ENCODE peak calls at places on chromosomes 11 and 22, in six cellular contexts. K is H1, G is GM12892, R is K562, U is GM12878, Q is HepG2. E is an unnamed sample.
A peak's percentile ranks its signal among the peaks of the same experiment; 100 is the strongest.

GRCh38 chr22:45531441-45531840 is 28.8 kb downstream of the FBLN1 start:
- DNase-seq in K (no peak), G (no peak), R (no peak), U (no peak), Q (no peak), E (no peak)

GRCh38 chr11:126589492-126589803 is 234.0 kb downstream of the ST3GAL4 start:
- DNase-seq in K (no peak), G (no peak), R (no peak), U (no peak), Q (no peak), E (no peak)

GRCh38 chr11:120547871-120548681 is 36.5 kb downstream of the GRIK4 start:
- DNase-seq in K (no peak), G (no peak), R (no peak), U (no peak), Q (peak; percentile 91), E (no peak)

GRCh38 chr11:117839234-117839882 is 14.8 kb upstream of the FXYD2 start:
- DNase-seq in K (no peak), G (no peak), R (no peak), U (no peak), Q (no peak), E (no peak)

GRCh38 chr11:68663482-68664010 is 20.8 kb upstream of the GAL start:
- DNase-seq in K (no peak), G (no peak), R (no peak), U (no peak), Q (no peak), E (no peak)

GRCh38 chr11:130480721-130481140 is 32.3 kb downstream of the ADAMTS15 start:
- DNase-seq in K (no peak), G (no peak), R (no peak), U (no peak), Q (no peak), E (no peak)

GRCh38 chr11:112744041-112744440 is 217.2 kb upstream of the NCAM1 start:
- DNase-seq in K (no peak), G (no peak), R (no peak), U (no peak), Q (no peak), E (no peak)

GRCh38 chr11:131674051-131674755 is 303.8 kb downstream of the NTM start:
- DNase-seq in K (peak; percentile 50), G (peak; percentile 52), R (peak; percentile 76), U (no peak), Q (peak; percentile 21), E (peak; percentile 62)

GRCh38 chr22:23553922-23554870 is 25.9 kb downstream of the IGLL1 start:
- DNase-seq in K (no peak), G (no peak), R (no peak), U (no peak), Q (no peak), E (no peak)

GRCh38 chr11:112769170-112769569 is 192.1 kb upstream of the NCAM1 start:
- DNase-seq in K (no peak), G (no peak), R (no peak), U (no peak), Q (no peak), E (no peak)

GRCh38 chr22:11629661-11630385 is 3898.2 kb upstream of the OR11H1 start:
- DNase-seq in K (no peak), G (peak; percentile 19), R (no peak), U (no peak), Q (no peak), E (no peak)

GRCh38 chr11:29282088-29282487 is 734.7 kb downstream of the KCNA4 start:
- DNase-seq in K (no peak), G (no peak), R (no peak), U (no peak), Q (peak; percentile 69), E (no peak)

GRCh38 chr22:43183496-43184263 is 3.3 kb downstream of the TTLL12 start:
- DNase-seq in K (no peak), G (no peak), R (peak; percentile 77), U (no peak), Q (peak; percentile 67), E (no peak)

GRCh38 chr22:43187171-43188099 is 501 bp upstream of the TTLL12 start:
- DNase-seq in K (peak; percentile 87), G (peak; percentile 98), R (peak; percentile 91), U (peak; percentile 88), Q (peak; percentile 87), E (peak; percentile 97)

GRCh38 chr22:43185860-43186261 is 1.1 kb downstream of the TTLL12 start:
- DNase-seq in K (no peak), G (no peak), R (no peak), U (no peak), Q (peak; percentile 45), E (no peak)

GRCh38 chr22:43188829-43189545 is 2.1 kb upstream of the TTLL12 start:
- DNase-seq in K (no peak), G (no peak), R (no peak), U (no peak), Q (peak; percentile 47), E (no peak)

DNA sequence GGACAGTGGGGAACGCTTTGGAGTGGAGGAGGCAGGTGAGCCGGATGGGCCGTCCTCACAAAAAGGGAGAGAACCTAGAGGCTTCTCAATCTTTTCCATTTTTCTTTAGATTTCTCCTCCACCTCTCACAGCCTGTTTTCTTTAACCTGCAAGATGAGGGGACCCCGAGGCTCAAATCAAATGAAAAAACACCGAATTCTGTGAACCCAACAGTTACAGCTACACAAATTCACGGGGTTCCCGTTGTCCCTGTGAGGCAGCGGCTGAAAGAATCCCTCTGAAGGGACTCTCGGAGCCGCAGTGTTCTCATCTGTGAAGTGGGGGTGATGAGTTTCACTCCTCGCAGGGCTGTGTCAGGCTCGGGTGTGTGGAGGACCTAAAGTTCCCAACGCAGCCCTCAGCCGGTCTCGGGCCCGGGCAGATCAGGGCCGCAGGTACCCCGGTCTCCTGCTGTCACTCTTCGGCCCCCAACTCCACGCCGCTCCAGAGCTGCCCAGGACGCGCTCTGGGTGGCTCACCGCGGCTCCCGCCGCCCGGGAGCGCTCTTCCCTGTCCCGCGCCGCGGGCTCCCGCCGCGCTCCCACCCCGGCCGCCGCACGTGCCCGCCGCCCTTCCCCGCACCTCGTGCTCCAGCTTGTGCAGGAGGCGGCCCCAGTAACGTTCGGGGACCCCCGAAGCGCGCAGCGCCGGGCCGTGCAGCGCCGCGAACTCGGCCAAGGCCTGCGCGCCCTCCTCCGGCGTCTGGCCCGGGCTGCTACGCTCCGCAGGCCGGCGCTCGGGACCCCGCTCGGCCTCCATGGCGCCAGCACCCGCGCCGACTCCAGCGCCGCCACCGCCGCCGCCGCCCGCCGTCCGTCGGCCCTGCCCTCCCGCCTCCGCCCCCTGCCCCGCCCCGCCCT is at the start of gene TTLL12:
- DNase-seq in K (no peak), G (peak; percentile 80), R (peak; percentile 69), U (no peak), Q (no peak), E (peak; percentile 84)
- TF ChIP-seq POLR2A in K (peak; percentile 48), G (peak; percentile 68), R (no peak), U (peak; percentile 75), Q (peak; percentile 64), E (peak; percentile 62)

DNA sequence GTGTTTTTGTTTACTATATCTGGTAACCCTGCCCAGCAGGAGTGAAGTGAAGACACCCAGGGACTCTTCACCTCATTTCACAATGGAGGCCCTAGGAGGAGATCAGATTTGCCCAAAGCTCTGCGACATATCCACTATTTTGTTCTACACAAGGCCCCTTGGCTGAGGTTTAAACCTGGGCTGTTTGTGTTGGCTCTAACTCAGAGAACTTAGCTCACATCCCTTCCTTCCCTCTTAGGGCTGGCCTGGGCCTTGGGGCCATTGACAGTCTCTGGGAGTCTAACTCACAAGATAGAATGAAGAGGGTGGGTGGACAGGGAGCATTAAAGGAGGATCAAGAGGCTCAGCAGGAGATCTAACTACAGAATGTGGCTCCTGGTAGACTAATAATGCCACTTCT is 8.2 kb upstream of the PLA2G3 start:
- DNase-seq in K (no peak), G (no peak), R (no peak), U (no peak), Q (no peak), E (no peak)
- TF ChIP-seq TAF1 in K (no peak), G (no peak), R (no peak), U (no peak), Q (no peak), E (no peak)

GRCh38 chr22:39468487-39469325 is 11.9 kb downstream of the MGAT3 start:
- DNase-seq in K (no peak), G (no peak), R (no peak), U (no peak), Q (no peak), E (no peak)

GRCh38 chr22:39469681-39470461 is 13.1 kb downstream of the MGAT3 start:
- DNase-seq in K (no peak), G (no peak), R (peak; percentile 27), U (no peak), Q (peak; percentile 75), E (no peak)

GRCh38 chr22:39467390-39467901 is 10.6 kb downstream of the MGAT3 start:
- DNase-seq in K (no peak), G (no peak), R (no peak), U (no peak), Q (no peak), E (no peak)

GRCh38 chr22:39470462-39471335 is 13.9 kb downstream of the MGAT3 start:
- DNase-seq in K (no peak), G (no peak), R (peak; percentile 34), U (no peak), Q (peak; percentile 37), E (no peak)

GRCh38 chr22:39469326-39469680 is 12.5 kb downstream of the MGAT3 start:
- DNase-seq in K (no peak), G (no peak), R (no peak), U (no peak), Q (no peak), E (no peak)
- TF ChIP-seq POLR2A in K (no peak), G (no peak), R (no peak), U (no peak), Q (no peak), E (no peak)

GRCh38 chr22:49646876-49647275 is 180.8 kb downstream of the BRD1 start:
- DNase-seq in K (no peak), G (no peak), R (no peak), U (no peak), Q (no peak), E (no peak)

GRCh38 chr22:49645257-49645656 is 182.4 kb downstream of the BRD1 start:
- DNase-seq in K (no peak), G (no peak), R (no peak), U (no peak), Q (no peak), E (no peak)

GRCh38 chr22:49647346-49648026 is 180.2 kb downstream of the BRD1 start:
- DNase-seq in K (no peak), G (no peak), R (no peak), U (no peak), Q (no peak), E (no peak)

GRCh38 chr22:49643998-49644397 is 183.7 kb downstream of the BRD1 start:
- DNase-seq in K (no peak), G (no peak), R (no peak), U (no peak), Q (no peak), E (no peak)

DNA sequence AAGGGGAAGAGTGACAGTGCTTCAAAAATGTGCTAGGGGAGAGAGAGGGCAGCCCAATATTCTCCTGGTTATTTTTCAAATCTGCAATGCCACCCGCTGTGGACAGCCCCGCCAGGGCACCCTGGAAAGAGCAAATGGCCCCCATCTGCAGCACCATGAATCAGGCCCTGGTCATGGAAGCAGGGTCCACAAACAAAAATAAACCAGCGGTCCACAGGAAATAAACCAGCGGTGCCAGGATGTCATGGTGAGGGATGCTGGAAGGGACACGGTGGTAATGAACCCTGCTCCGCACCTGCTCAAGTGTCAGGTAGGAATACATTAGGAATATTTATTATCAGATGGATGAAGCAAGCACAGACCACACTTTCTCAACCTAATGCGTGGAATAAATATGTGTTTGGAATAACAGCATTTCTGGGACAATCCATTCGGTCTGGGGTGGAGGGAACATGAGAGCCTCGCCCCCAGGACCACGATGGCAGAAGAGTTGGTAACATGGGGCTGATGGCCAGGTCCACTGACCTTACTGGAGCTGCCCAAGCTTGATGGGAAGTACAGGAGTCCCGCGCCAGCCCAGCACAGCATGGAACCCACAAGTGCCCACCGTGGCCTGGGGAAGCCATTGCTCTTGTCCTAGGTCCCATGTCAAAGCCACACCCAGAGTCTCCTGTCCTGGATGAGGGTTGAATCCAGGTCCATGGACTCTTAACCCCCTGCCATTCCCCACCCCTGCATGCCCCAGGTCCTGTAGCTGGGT is 181.7 kb downstream of the BRD1 start:
- DNase-seq in K (no peak), G (no peak), R (no peak), U (no peak), Q (no peak), E (no peak)
- TF ChIP-seq TAF1 in K (no peak), G (no peak), R (no peak), U (no peak), Q (no peak), E (no peak)